ENCODE peak calls at places on chromosomes 7 and 10, in four cellular contexts. R is fibroblast of lung, Q is neural progenitor cell, O is endodermal cell. C is an unnamed sample. For H3K36me3, the result is how much of the 10 kb centered on the place peaks cover.

GRCh38 chr10:125708971-125709503 is 10.5 kb upstream of the EDRF1 start:
- DNase-seq in Q (no peak), R (no peak), O (no peak), C (no peak)

GRCh38 chr7:959271-959670 is 4.8 kb upstream of the ADAP1 start:
- DNase-seq in O (no peak), R (no peak), Q (peak), C (no peak)

GRCh38 chr7:3033581-3033980 is 10.1 kb downstream of the CARD11 start:
- DNase-seq in R (no peak), O (no peak), Q (no peak), C (no peak)

GRCh38 chr7:133836666-133837065 is 290.5 kb upstream of the LRGUK start:
- DNase-seq in O (no peak), Q (no peak), R (no peak), C (no peak)

GRCh38 chr10:130558778-130559177 is 422.6 kb downstream of the GLRX3 start:
- DNase-seq in R (no peak), O (peak), Q (no peak), C (no peak)

GRCh38 chr10:112951349-112952281 is 1.6 kb downstream of the TCF7L2 start:
- DNase-seq in R (peak), O (peak), Q (peak), C (peak)

GRCh38 chr7:112160130-112160770 is 45.9 kb downstream of the DOCK4 start:
- DNase-seq in Q (peak), O (no peak), R (peak), C (no peak)

GRCh38 chr10:70573599-70574506 is 28.7 kb downstream of the PRF1 start:
- DNase-seq in O (no peak), R (no peak), Q (no peak), C (no peak)

GRCh38 chr10:119802068-119802538 is 70.5 kb downstream of the MCMBP start:
- DNase-seq in O (no peak), Q (no peak), R (no peak), C (no peak)

GRCh38 chr7:98669417-98670015 is 52.4 kb downstream of the NPTX2 start:
- DNase-seq in O (no peak), Q (no peak), R (no peak), C (no peak)

GRCh38 chr10:30170814-30171213 is 111.4 kb upstream of the JCAD start:
- DNase-seq in O (no peak), R (peak), Q (no peak), C (no peak)

GRCh38 chr7:117229350-117229749 is 93.5 kb downstream of the WNT2 start:
- DNase-seq in R (peak), O (no peak), Q (no peak), C (no peak)

GRCh38 chr10:33386926-33387325 is 52.5 kb upstream of the NRP1 start:
- DNase-seq in Q (no peak), R (peak), O (peak), C (no peak)

GRCh38 chr10:110850099-110850498 is 21.6 kb upstream of the PDCD4 start:
- DNase-seq in Q (no peak), R (no peak), O (no peak), C (no peak)

GRCh38 chr10:30047924-30048531 is 11.4 kb downstream of the JCAD start:
- DNase-seq in O (no peak), R (no peak), Q (no peak), C (no peak)

GRCh38 chr10:15775513-15775912 is 55.8 kb upstream of the ITGA8 start:
- DNase-seq in Q (no peak), R (peak), O (no peak), C (no peak)

GRCh38 chr10:129690248-129691070 is 223.4 kb downstream of the MGMT start:
- DNase-seq in Q (no peak), R (no peak), O (peak), C (no peak)

GRCh38 chr7:133958822-133959221 is 168.3 kb upstream of the LRGUK start:
- DNase-seq in Q (no peak), O (no peak), R (no peak), C (no peak)

GRCh38 chr7:100366411-100367250 is 6.7 kb upstream of the PILRA start:
- DNase-seq in O (no peak), Q (no peak), R (no peak), C (no peak)

GRCh38 chr7:70920886-70921285 is 211.1 kb upstream of the GALNT17 start:
- DNase-seq in R (no peak), Q (no peak), O (peak), C (no peak)

GRCh38 chr10:22451346-22451745 is 106.0 kb downstream of the SPAG6 start:
- DNase-seq in Q (no peak), R (no peak), O (no peak), C (no peak)

GRCh38 chr10:33334170-33334838 is at the start of gene NRP1:
- DNase-seq in R (no peak), Q (peak), O (peak), C (peak)

GRCh38 chr10:103589074-103589630 is 95.6 kb downstream of the NEURL1 start:
- DNase-seq in R (no peak), Q (no peak), O (no peak), C (no peak)

GRCh38 chr7:101017099-101017777 is 2.6 kb upstream of the MUC17 start:
- DNase-seq in Q (peak), O (peak), R (peak), C (peak)

GRCh38 chr7:43782768-43783555 is 24.5 kb downstream of the BLVRA start:
- DNase-seq in O (no peak), R (no peak), Q (no peak), C (no peak)

GRCh38 chr7:151699147-151699546 is 177.8 kb downstream of the PRKAG2 start:
- DNase-seq in R (peak), O (no peak), Q (no peak), C (no peak)

GRCh38 chr7:148754912-148755311 is 56.2 kb downstream of the CUL1 start:
- DNase-seq in R (no peak), Q (no peak), O (no peak), C (no peak)

GRCh38 chr7:100949931-100950443 is 653 bp downstream of the MUC3A start:
- DNase-seq in Q (peak), R (no peak), O (peak), C (no peak)

GRCh38 chr7:124085168-124085567 is 52.3 kb upstream of the TMEM229A start:
- DNase-seq in R (peak), Q (no peak), O (no peak), C (peak)

GRCh38 chr10:103455235-103455634 is 3.1 kb upstream of the CALHM2 start:
- DNase-seq in Q (no peak), R (no peak), O (no peak), C (no peak)

GRCh38 chr7:106938803-106939202 is 73.7 kb downstream of the PIK3CG start:
- DNase-seq in Q (no peak), O (no peak), R (no peak), C (no peak)

GRCh38 chr10:102227050-102227449 is 951 bp downstream of the ELOVL3 start:
- DNase-seq in O (no peak), R (peak), Q (no peak), C (no peak)

GRCh38 chr7:22565315-22565811 is 65.4 kb upstream of the STEAP1B start:
- DNase-seq in R (peak), O (no peak), Q (no peak), C (no peak)

GRCh38 chr10:74824184-74825032 is 2.0 kb upstream of the KAT6B start:
- DNase-seq in O (peak), Q (peak), R (peak), C (no peak)

GRCh38 chr10:51366044-51366443 is 291.8 kb downstream of the PRKG1 start:
- DNase-seq in R (no peak), Q (no peak), O (no peak), C (no peak)

GRCh38 chr10:113153493-113154127 is 203.6 kb downstream of the TCF7L2 start:
- DNase-seq in Q (no peak), R (no peak), O (no peak), C (no peak)

GRCh38 chr10:124672181-124672638 is 72.0 kb downstream of the FAM53B start:
- DNase-seq in R (peak), O (no peak), Q (peak), C (no peak)
- H3K9ac ChIP-seq in R (no peak), O (no peak), Q (no peak), C (no peak)

DNA sequence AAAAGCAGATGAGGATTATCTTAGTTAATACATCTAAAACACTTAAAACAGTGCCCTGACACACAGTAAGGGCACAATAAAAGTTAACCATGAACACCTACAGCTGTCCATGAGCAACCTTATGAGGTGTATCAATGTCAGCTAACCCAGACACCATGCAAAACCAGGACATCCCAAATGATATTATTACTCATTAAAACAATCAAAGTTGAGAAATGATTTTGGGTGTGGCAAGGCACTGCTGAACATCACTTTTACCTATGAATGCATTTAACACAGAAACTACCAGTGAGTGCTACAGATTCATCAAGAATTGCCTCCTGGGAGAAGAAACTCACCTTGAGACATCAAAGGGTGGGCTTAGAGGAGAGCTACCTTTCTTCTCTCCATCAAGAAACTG is 18.3 kb downstream of the IRF5 start:
- DNase-seq in R (no peak), O (no peak), Q (no peak), C (no peak)
- H3K36me3 ChIP-seq in R (under half), O (half or more), Q (under half), C (under half)

DNA sequence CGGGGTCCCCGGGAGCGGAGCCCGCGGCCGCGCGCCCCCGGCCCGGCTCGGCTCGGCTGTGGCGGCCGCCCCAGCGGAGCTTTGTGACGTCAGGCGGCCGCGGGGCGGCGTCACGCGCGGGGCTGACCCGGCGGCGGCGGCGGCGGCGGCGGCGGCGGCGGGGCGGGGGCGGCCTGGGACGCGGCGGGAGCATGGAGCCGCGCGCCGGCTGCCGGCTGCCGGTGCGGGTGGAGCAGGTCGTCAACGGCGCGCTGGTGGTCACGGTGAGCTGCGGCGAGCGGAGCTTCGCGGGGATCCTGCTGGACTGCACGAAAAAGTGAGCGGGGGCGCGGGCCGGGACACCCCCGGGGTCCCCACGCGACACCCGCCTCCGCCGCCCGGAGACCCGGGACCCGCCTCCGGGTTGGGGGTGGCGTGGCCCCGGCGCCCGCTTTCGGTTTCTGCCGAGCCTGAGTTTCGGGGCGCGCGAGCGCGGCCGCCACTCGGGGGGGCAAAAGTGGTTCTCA is at the start of gene PWWP2B:
- DNase-seq in Q (peak), R (peak), O (no peak), C (no peak)
- H3K9ac ChIP-seq in Q (no peak), R (peak), O (peak), C (peak)

DNA sequence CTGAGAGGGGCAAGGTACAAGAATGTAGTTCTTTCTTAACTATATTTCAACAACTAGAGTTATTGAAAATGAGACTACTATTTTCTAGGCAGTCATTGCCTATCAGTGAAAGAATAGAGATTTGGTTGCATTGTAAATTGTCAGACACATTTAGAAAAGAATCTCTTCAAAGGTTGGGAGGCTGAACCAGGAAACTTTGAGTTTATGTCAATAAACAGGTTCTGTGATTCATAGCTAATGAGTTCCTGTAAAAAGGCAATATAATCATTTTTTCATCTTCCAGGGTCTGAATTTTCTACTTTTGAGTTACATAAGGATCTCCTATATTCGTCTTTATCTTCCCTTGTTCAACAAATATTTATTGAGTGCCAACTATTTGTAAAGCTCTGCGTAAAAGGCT is 47.1 kb downstream of the MAGI2 start:
- DNase-seq in O (no peak), Q (no peak), R (no peak), C (no peak)
- H3K36me3 ChIP-seq in O (under half), Q (under half), R (under half), C (under half)

DNA sequence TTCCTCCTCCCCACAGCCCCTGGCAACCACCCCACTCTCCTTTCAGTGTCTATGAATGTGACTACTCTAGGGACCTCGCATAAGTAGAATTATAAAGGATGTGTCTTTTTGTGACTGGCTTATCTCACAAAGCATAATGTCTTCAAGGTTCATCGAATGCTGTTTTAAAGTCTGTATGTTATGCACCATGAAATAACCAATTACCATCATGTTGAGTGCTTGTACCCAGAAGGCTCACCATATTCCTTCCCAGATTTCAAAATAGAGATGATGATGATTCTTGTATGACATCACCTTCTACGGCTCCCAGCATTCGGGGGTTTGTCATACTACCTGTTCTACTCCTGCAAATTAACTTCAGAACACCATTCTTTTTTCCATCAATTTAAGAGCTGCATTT is 11.9 kb downstream of the PKD1L1 start:
- DNase-seq in Q (no peak), O (no peak), R (no peak), C (no peak)
- H3K9ac ChIP-seq in Q (no peak), O (no peak), R (no peak), C (no peak)